ENCODE peak calls at places on chromosomes 4 and X, in seven cellular contexts. Z is cardiac fibroblast; T is AG10803; D is activated T-helper 1 cell treated with anti-CD3 and anti-CD28 coated beads, Interleukin-12 subunit alpha, Interleukin-12 subunit beta, Interleukin-2, Interleukin-4 antibody, amounts not matched to agents 30 ng/mL and 10 ng/mL and 1 ng/mL, durations not matched to agents 14 hours and 24 hours and 36 hours; M is NCI-H1105 treated with DMSO at 0.1 percent for 48 hours; B is CD4-positive, alpha-beta memory T cell; C is EL. E is an unnamed sample.

GRCh38 chr4:163343604-163344146 is at the start of gene NPY5R:
- DNase-seq in Z (no peak), T (no peak), C (no peak), B (no peak), D (no peak), M (no peak), E (no peak)

GRCh38 chr4:107035711-107036601 is at the start of gene DKK2:
- DNase-seq in M (peak; percentile 21), T (peak; percentile 41), Z (peak; percentile 22), B (no peak), C (peak; percentile 44), D (no peak), E (peak; percentile 76)

GRCh38 chr4:77818667-77819408 is at the start of gene CNOT6L:
- DNase-seq in T (peak; percentile 75), B (no peak), Z (peak; percentile 84), D (peak; percentile 34), M (peak; percentile 29), C (peak; percentile 64), E (peak; percentile 84)

GRCh38 chr4:2935762-2936743 is 27.2 kb downstream of the NOP14 start:
- DNase-seq in D (no peak), T (no peak), C (peak; percentile 91), M (no peak), Z (no peak), B (peak; percentile 42), E (peak; percentile 49)

GRCh38 chr4:182238355-182238931 is 4.8 kb upstream of the TENM3 start:
- DNase-seq in D (no peak), C (peak; percentile 67), Z (no peak), B (no peak), M (no peak), T (no peak), E (no peak)

GRCh38 chr4:19945979-19946380 is 305.7 kb upstream of the SLIT2 start:
- DNase-seq in M (peak; percentile 14), C (peak; percentile 99), Z (peak; percentile 96), D (no peak), T (peak; percentile 99), B (no peak), E (no peak)

GRCh38 chrX:105267167-105267566 is 46.7 kb upstream of the TEX13A start:
- DNase-seq in C (no peak), T (no peak), D (no peak), M (no peak), Z (no peak), B (no peak), E (no peak)

GRCh38 chr4:85747871-85748491 is 273.0 kb downstream of the ARHGAP24 start:
- DNase-seq in D (no peak), B (no peak), Z (peak; percentile 93), C (peak; percentile 66), T (peak; percentile 87), M (peak; percentile 83), E (no peak)

GRCh38 chr4:156705291-156705690 is 266.3 kb downstream of the PDGFC start:
- DNase-seq in B (no peak), M (no peak), Z (no peak), D (no peak), C (peak; percentile 58), T (peak; percentile 72), E (no peak)

GRCh38 chr4:184473265-184473514 is 1.2 kb downstream of the IRF2 start:
- DNase-seq in Z (no peak), D (peak; percentile 14), C (no peak), T (no peak), M (no peak), B (no peak), E (no peak)

GRCh38 chrX:47483310-47484268 is 567 bp upstream of the ZNF41 start:
- DNase-seq in Z (peak; percentile 49), D (no peak), T (peak; percentile 31), M (peak; percentile 17), C (peak; percentile 27), B (no peak), E (peak; percentile 60)

GRCh38 chr4:78938868-78939666 is at the start of gene PAQR3:
- DNase-seq in C (peak; percentile 82), Z (peak; percentile 86), D (peak; percentile 82), T (peak; percentile 76), M (peak; percentile 71), B (peak; percentile 85), E (peak; percentile 92)

GRCh38 chr4:95839891-95840290 is at the start of gene PDHA2:
- DNase-seq in C (no peak), Z (no peak), M (no peak), D (no peak), T (no peak), B (no peak), E (peak; percentile 42)

GRCh38 chr4:2051086-2051485 is 8.0 kb upstream of the NAT8L start:
- DNase-seq in Z (no peak), M (no peak), T (no peak), C (no peak), D (no peak), B (no peak), E (no peak)

GRCh38 chrX:123854329-123854728 is 5.5 kb upstream of the XIAP start:
- DNase-seq in C (peak; percentile 24), B (no peak), M (no peak), T (peak; percentile 39), D (no peak), Z (no peak), E (no peak)

GRCh38 chr4:13640149-13640671 is 12.7 kb upstream of the BOD1L1 start:
- DNase-seq in B (no peak), M (no peak), T (peak; percentile 38), Z (peak; percentile 31), D (no peak), C (peak; percentile 97), E (no peak)

GRCh38 chr4:70518269-70518668 is at the start of gene AMTN:
- DNase-seq in C (no peak), T (no peak), M (no peak), B (no peak), Z (no peak), D (no peak), E (no peak)

GRCh38 chrX:39736219-39737211 is 361.2 kb downstream of the BCOR start:
- DNase-seq in B (no peak), C (peak; percentile 75), D (no peak), T (peak; percentile 90), M (no peak), Z (peak; percentile 94), E (peak; percentile 73)

GRCh38 chr4:177356191-177356590 is 46.5 kb downstream of the NEIL3 start:
- DNase-seq in T (no peak), D (no peak), Z (no peak), C (no peak), B (no peak), M (peak; percentile 13), E (no peak)

GRCh38 chrX:42978655-42979379 is 200.9 kb upstream of the PPP1R2C start:
- DNase-seq in M (no peak), D (no peak), C (no peak), T (no peak), Z (no peak), B (no peak), E (no peak)

GRCh38 chr4:8534129-8534528 is 46.1 kb upstream of the GPR78 start:
- DNase-seq in D (no peak), C (peak; percentile 41), T (peak; percentile 37), Z (peak; percentile 34), M (no peak), B (no peak), E (no peak)

GRCh38 chr4:39505581-39505980 is 21.7 kb downstream of the UGDH start:
- DNase-seq in M (no peak), T (no peak), Z (no peak), D (no peak), C (no peak), B (no peak), E (no peak)

GRCh38 chr4:145293658-145294057 is 113.3 kb upstream of the OTUD4 start:
- DNase-seq in D (no peak), C (peak; percentile 13), M (no peak), T (no peak), Z (no peak), B (no peak), E (no peak)

GRCh38 chr4:86450861-86451260 is 91.0 kb upstream of the MAPK10 start:
- DNase-seq in C (no peak), M (no peak), Z (no peak), T (no peak), D (no peak), B (no peak), E (no peak)

GRCh38 chr4:142404191-142404611 is 441.9 kb downstream of the INPP4B start:
- DNase-seq in M (no peak), B (no peak), D (peak; percentile 13), Z (peak; percentile 63), T (peak; percentile 70), C (peak; percentile 74), E (no peak)

GRCh38 chrX:50579955-50580354 is 109.3 kb upstream of the DGKK start:
- DNase-seq in C (peak; percentile 31), D (no peak), B (peak; percentile 34), Z (peak; percentile 67), T (peak; percentile 48), M (peak; percentile 31), E (no peak)

GRCh38 chrX:110173192-110174175 is 144.4 kb downstream of the AMMECR1 start:
- DNase-seq in Z (peak; percentile 22), T (no peak), M (no peak), D (no peak), B (no peak), C (peak; percentile 40), E (no peak)